ENCODE peak calls at places on chromosomes 6 and 20, in eight cellular contexts. Q, I, L, B, R, E, Y and V are unnamed samples. For H3K36me3 and H3K4me1, the result is how much of the 10 kb centered on the place peaks cover.

GRCh38 chr20:35883778-35884540 is 70.3 kb downstream of the SCAND1 start:
- DNase-seq in Q (peak), I (peak), L (peak), B (peak), R (peak), E (peak), Y (peak), V (peak)

GRCh38 chr20:53691060-53691810 is 97.6 kb upstream of the ZNF217 start:
- DNase-seq in Q (no peak), I (no peak), L (no peak), B (no peak), R (no peak), E (no peak), Y (no peak), V (no peak)

GRCh38 chr6:88538130-88538706 is 372.1 kb upstream of the CNR1 start:
- DNase-seq in Q (no peak), I (peak), L (no peak), B (no peak), R (no peak), E (no peak), Y (no peak), V (no peak)

GRCh38 chr20:51193066-51193772 is 170.3 kb upstream of the KCNG1 start:
- DNase-seq in Q (no peak), I (no peak), L (no peak), B (no peak), R (no peak), E (no peak), Y (no peak), V (no peak)

GRCh38 chr20:10784337-10785183 is 110.8 kb upstream of the JAG1 start:
- DNase-seq in Q (no peak), I (no peak), L (no peak), B (peak), R (no peak), E (no peak), Y (no peak), V (no peak)

GRCh38 chr6:136968831-136969230 is 46.7 kb downstream of the SLC35D3 start:
- DNase-seq in Q (no peak), I (no peak), L (no peak), B (peak), R (no peak), E (peak), Y (no peak), V (no peak)

GRCh38 chr20:5528719-5529256 is 212.0 kb upstream of the PROKR2 start:
- DNase-seq in Q (peak), I (peak), L (peak), B (peak), R (peak), E (peak), Y (no peak), V (no peak)

GRCh38 chr20:24937579-24937978 is 11.5 kb upstream of the CST7 start:
- DNase-seq in Q (no peak), I (no peak), L (no peak), B (no peak), R (no peak), E (no peak), Y (no peak), V (no peak)

GRCh38 chr20:56630086-56630493 is 984 bp downstream of the TFAP2C start:
- DNase-seq in Q (no peak), I (peak), L (no peak), B (peak), R (no peak), E (no peak), Y (peak), V (no peak)

GRCh38 chr6:131660195-131660594 is 23.1 kb downstream of the ENPP3 start:
- DNase-seq in Q (no peak), I (no peak), L (no peak), B (no peak), R (no peak), E (no peak), Y (no peak), V (no peak)

GRCh38 chr6:109987196-109987595 is 9.1 kb downstream of the GPR6 start:
- DNase-seq in Q (no peak), I (no peak), L (no peak), B (no peak), R (no peak), E (no peak), Y (no peak), V (no peak)

GRCh38 chr20:30892704-30893345 is 364.6 kb upstream of the DEFB115 start:
- DNase-seq in Q (no peak), I (no peak), L (no peak), B (no peak), R (no peak), E (no peak), Y (no peak), V (no peak)

GRCh38 chr20:44780226-44780625 is 30.1 kb downstream of the RIMS4 start:
- DNase-seq in Q (no peak), I (peak), L (no peak), B (no peak), R (no peak), E (peak), Y (no peak), V (peak)

DNA sequence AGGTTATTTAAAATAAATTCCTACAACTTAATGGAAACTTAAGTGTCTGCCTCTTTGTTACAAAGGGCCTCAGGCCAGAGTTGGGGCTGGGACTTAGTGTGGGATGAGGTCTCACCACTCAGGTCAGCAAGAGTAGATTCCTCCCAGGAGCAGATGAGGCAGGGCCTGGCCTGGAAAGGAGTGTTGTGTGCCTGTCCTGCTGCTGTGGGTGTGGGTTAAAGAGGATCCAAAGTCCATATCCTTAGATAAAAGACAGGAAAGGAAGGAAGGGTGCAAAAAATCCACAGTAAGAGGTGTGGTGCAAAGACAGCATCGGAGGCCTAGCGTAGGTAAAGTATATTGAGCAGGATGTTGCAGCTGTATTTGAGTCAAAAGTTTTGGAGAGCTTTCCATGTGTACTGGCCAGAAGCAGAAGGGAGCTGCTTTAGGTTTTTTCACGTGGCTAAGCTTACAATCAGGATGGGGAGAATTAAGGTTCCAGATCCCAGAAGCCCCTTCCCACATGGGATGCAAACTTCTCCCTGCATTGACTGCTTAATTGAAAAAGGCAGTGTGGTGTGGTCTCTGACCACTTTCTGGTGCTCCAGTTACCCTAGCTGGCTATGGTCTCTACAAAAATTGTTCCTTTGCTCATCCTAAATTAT is 12.8 kb upstream of the PLCG1 start:
- DNase-seq in Q (no peak), I (no peak), L (no peak), B (no peak), R (no peak), E (no peak), Y (no peak), V (no peak)
- H3K36me3 ChIP-seq in Q (under half), I (under half), L (under half), B (under half), R (under half), E (half or more), Y (under half), V (under half)

DNA sequence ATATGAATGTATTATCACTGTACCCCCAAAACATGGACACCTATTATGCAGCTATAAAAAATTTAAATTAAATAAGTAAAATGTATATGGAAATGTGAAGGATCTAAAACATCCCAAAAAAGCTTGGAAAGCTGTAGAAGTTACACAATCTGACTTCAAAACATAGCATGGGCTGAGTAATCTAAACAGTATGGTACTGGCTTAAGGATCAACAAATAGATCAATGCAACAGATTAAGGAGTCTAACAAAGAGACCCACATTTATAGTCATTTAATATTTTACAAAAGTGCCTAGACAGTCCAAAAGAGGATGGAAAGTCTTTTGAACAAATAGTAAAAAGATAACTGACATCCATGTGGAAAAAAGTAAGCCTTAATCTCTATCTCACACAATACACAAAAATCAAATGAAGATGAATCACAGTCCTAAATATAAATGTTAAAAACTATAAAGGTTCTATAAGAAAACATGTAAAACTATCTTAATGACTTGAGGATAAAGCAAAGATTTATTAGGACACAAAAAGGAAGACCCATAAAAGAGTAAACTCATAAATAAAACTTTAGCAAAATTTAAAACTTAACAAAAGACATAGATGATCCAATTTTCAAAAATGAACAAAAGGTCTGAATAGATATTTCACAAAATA is 46.8 kb downstream of the RANBP9 start:
- DNase-seq in Q (no peak), I (no peak), L (no peak), B (no peak), R (no peak), E (no peak), Y (no peak), V (no peak)
- H3K4me1 ChIP-seq in Q (half or more), I (under half), L (under half), B (half or more), R (under half), E (half or more), Y (under half), V (under half)

GRCh38 chr6:44401138-44401537 is 13.6 kb downstream of the CDC5L start:
- DNase-seq in Q (no peak), I (no peak), L (no peak), B (no peak), R (no peak), E (no peak), Y (no peak), V (no peak)
- H3K36me3 ChIP-seq in Q (under half), I (under half), L (under half), B (under half), R (under half), E (half or more), Y (under half), V (under half)

GRCh38 chr6:138979365-138979764 is 8.7 kb downstream of the REPS1 start:
- DNase-seq in Q (no peak), I (no peak), L (no peak), B (no peak), R (no peak), E (no peak), Y (no peak), V (no peak)
- H3K4me1 ChIP-seq in Q (under half), I (under half), L (under half), B (under half), R (under half), E (half or more), Y (under half), V (under half)